ENCODE peak calls at places on chromosomes 1 and 21, in six cellular contexts. One of them, this sample, is unnamed.

GRCh38 chr1:156233421-156234127 is 8.4 kb upstream of the BGLAP start:
- DNase-seq in SHP77: no peak
- DNase-seq in GDM1: no peak
- DNase-seq in IMR-90: peak; percentile 88
- DNase-seq in M059J: peak; percentile 82
- DNase-seq in tibial artery: no peak
- DNase-seq in this sample: no peak

GRCh38 chr1:38138498-38139233 is 92.1 kb upstream of the POU3F1 start:
- DNase-seq in SHP77: no peak
- DNase-seq in GDM1: no peak
- DNase-seq in tibial artery: peak; percentile 85
- DNase-seq in M059J: peak; percentile 100
- DNase-seq in IMR-90: peak; percentile 97
- DNase-seq in this sample: peak; percentile 61

GRCh38 chr1:45884700-45885099 is 81.3 kb downstream of the MAST2 start:
- DNase-seq in tibial artery: no peak
- DNase-seq in SHP77: no peak
- DNase-seq in IMR-90: peak; percentile 37
- DNase-seq in GDM1: no peak
- DNase-seq in M059J: peak; percentile 61
- DNase-seq in this sample: no peak

GRCh38 chr1:43048601-43049011 is 89.9 kb upstream of the SLC2A1 start:
- DNase-seq in IMR-90: no peak
- DNase-seq in M059J: peak; percentile 23
- DNase-seq in GDM1: no peak
- DNase-seq in tibial artery: no peak
- DNase-seq in SHP77: no peak
- DNase-seq in this sample: no peak

GRCh38 chr1:87269921-87270320 is 58.8 kb upstream of the LMO4 start:
- DNase-seq in M059J: no peak
- DNase-seq in SHP77: no peak
- DNase-seq in GDM1: no peak
- DNase-seq in tibial artery: no peak
- DNase-seq in IMR-90: no peak
- DNase-seq in this sample: no peak

GRCh38 chr1:229252228-229252984 is 18.5 kb upstream of the RAB4A start:
- DNase-seq in IMR-90: no peak
- DNase-seq in SHP77: no peak
- DNase-seq in tibial artery: no peak
- DNase-seq in GDM1: no peak
- DNase-seq in M059J: no peak
- DNase-seq in this sample: no peak

GRCh38 chr1:156344409-156344808 is 6.1 kb downstream of the TSACC start:
- DNase-seq in GDM1: no peak
- DNase-seq in IMR-90: no peak
- DNase-seq in SHP77: no peak
- DNase-seq in tibial artery: no peak
- DNase-seq in M059J: no peak
- DNase-seq in this sample: no peak

GRCh38 chr1:230754831-230755230 is 7.6 kb downstream of the CAPN9 start:
- DNase-seq in M059J: peak; percentile 75
- DNase-seq in tibial artery: no peak
- DNase-seq in GDM1: no peak
- DNase-seq in SHP77: no peak
- DNase-seq in IMR-90: peak; percentile 66
- DNase-seq in this sample: no peak

GRCh38 chr1:229554886-229555621 is 3.5 kb downstream of the ABCB10 start:
- DNase-seq in IMR-90: no peak
- DNase-seq in GDM1: no peak
- DNase-seq in M059J: no peak
- DNase-seq in tibial artery: no peak
- DNase-seq in SHP77: no peak
- DNase-seq in this sample: no peak

GRCh38 chr1:186960866-186961265 is 132.1 kb downstream of the PLA2G4A start:
- DNase-seq in tibial artery: no peak
- DNase-seq in SHP77: no peak
- DNase-seq in GDM1: no peak
- DNase-seq in M059J: no peak
- DNase-seq in IMR-90: peak; percentile 60
- DNase-seq in this sample: no peak

GRCh38 chr1:53340660-53341520 is 13.0 kb upstream of the LRP8 start:
- DNase-seq in M059J: no peak
- DNase-seq in SHP77: no peak
- DNase-seq in GDM1: no peak
- DNase-seq in tibial artery: peak; percentile 29
- DNase-seq in IMR-90: no peak
- DNase-seq in this sample: no peak

GRCh38 chr1:208944981-208945451 is 638.5 kb upstream of the CAMK1G start:
- DNase-seq in GDM1: no peak
- DNase-seq in IMR-90: no peak
- DNase-seq in M059J: no peak
- DNase-seq in SHP77: no peak
- DNase-seq in tibial artery: no peak
- DNase-seq in this sample: no peak

GRCh38 chr1:61081135-61081636 is 1.2 kb upstream of the NFIA start:
- DNase-seq in tibial artery: no peak
- DNase-seq in SHP77: no peak
- DNase-seq in M059J: no peak
- DNase-seq in GDM1: no peak
- DNase-seq in IMR-90: no peak
- DNase-seq in this sample: no peak

GRCh38 chr21:41622831-41623548 is 115.0 kb upstream of the TMPRSS2 start:
- DNase-seq in M059J: peak; percentile 81
- DNase-seq in GDM1: no peak
- DNase-seq in tibial artery: no peak
- DNase-seq in SHP77: no peak
- DNase-seq in IMR-90: peak; percentile 53
- DNase-seq in this sample: no peak

GRCh38 chr1:69483219-69483618 is 84.5 kb upstream of the LRRC7 start:
- DNase-seq in GDM1: peak; percentile 5
- DNase-seq in IMR-90: no peak
- DNase-seq in M059J: no peak
- DNase-seq in SHP77: no peak
- DNase-seq in tibial artery: no peak
- DNase-seq in this sample: no peak

GRCh38 chr1:160579216-160579701 is at the start of gene CD84:
- DNase-seq in tibial artery: no peak
- DNase-seq in SHP77: no peak
- DNase-seq in GDM1: peak; percentile 45
- DNase-seq in IMR-90: no peak
- DNase-seq in M059J: no peak
- DNase-seq in this sample: no peak

GRCh38 chr1:43307458-43308158 is 6.8 kb downstream of the TIE1 start:
- DNase-seq in IMR-90: no peak
- DNase-seq in SHP77: no peak
- DNase-seq in M059J: no peak
- DNase-seq in tibial artery: peak; percentile 56
- DNase-seq in GDM1: no peak
- DNase-seq in this sample: no peak

GRCh38 chr1:207831517-207832327 is 79.2 kb downstream of the CD34 start:
- DNase-seq in SHP77: no peak
- DNase-seq in GDM1: no peak
- DNase-seq in IMR-90: peak; percentile 75
- DNase-seq in M059J: peak; percentile 41
- DNase-seq in tibial artery: peak; percentile 91
- DNase-seq in this sample: no peak

GRCh38 chr1:95263400-95263799 is 29.4 kb downstream of the RWDD3 start:
- DNase-seq in IMR-90: no peak
- DNase-seq in tibial artery: no peak
- DNase-seq in SHP77: no peak
- DNase-seq in M059J: no peak
- DNase-seq in GDM1: no peak
- DNase-seq in this sample: no peak

GRCh38 chr1:14321413-14321812 is 277.1 kb upstream of the KAZN start:
- DNase-seq in IMR-90: no peak
- DNase-seq in tibial artery: no peak
- DNase-seq in SHP77: no peak
- DNase-seq in M059J: no peak
- DNase-seq in GDM1: no peak
- DNase-seq in this sample: no peak